ENCODE peak calls at places on chromosomes 7 and 10, in four cellular contexts. N is MM.1S, W is fibroblast of the conjunctiva, V is glutamatergic neuron. I is an unnamed sample.

GRCh38 chr7:117262546-117262945 is 60.3 kb downstream of the WNT2 start:
- DNase-seq in N (no peak), W (no peak), V (no peak), I (no peak)

GRCh38 chr7:48708635-48709034 is 215.7 kb upstream of the CDC14C start:
- DNase-seq in N (no peak), W (no peak), V (no peak), I (no peak)

GRCh38 chr7:139457153-139457946 is 26.1 kb downstream of the KLRG2 start:
- DNase-seq in N (no peak), W (no peak), V (no peak), I (no peak)

GRCh38 chr7:51980813-51981212 is 664.2 kb upstream of the COBL start:
- DNase-seq in N (no peak), W (no peak), V (no peak), I (no peak)

GRCh38 chr10:102299873-102300272 is 54.5 kb downstream of the GBF1 start:
- DNase-seq in N (no peak), W (peak), V (no peak), I (no peak)

GRCh38 chr7:131546583-131547111 is 9.8 kb downstream of the PODXL start:
- DNase-seq in N (no peak), W (peak), V (peak), I (no peak)

GRCh38 chr10:95391570-95392249 is 100.9 kb upstream of the PDLIM1 start:
- DNase-seq in N (peak), W (peak), V (no peak), I (no peak)

GRCh38 chr10:1375805-1376170 is 319.6 kb downstream of the WDR37 start:
- DNase-seq in N (no peak), W (no peak), V (no peak), I (no peak)

GRCh38 chr10:451021-451471 is 238.4 kb downstream of the DIP2C start:
- DNase-seq in N (peak), W (no peak), V (no peak), I (peak)

GRCh38 chr7:100432621-100433275 is 3.1 kb downstream of the MEPCE start:
- DNase-seq in N (no peak), W (no peak), V (no peak), I (no peak)

GRCh38 chr10:112842832-112843360 is 107.2 kb upstream of the TCF7L2 start:
- DNase-seq in N (no peak), W (no peak), V (no peak), I (no peak)

GRCh38 chr7:133275441-133276105 is 22.7 kb downstream of the EXOC4 start:
- DNase-seq in N (no peak), W (no peak), V (no peak), I (no peak)

GRCh38 chr10:98246911-98247820 is 20.8 kb downstream of the LOXL4 start:
- DNase-seq in N (no peak), W (no peak), V (no peak), I (no peak)

GRCh38 chr7:127650842-127651555 is 995 bp upstream of the SND1 start:
- DNase-seq in N (peak), W (no peak), V (no peak), I (no peak)

GRCh38 chr10:112958275-112958995 is 8.4 kb downstream of the TCF7L2 start:
- DNase-seq in N (no peak), W (peak), V (no peak), I (no peak)

GRCh38 chr7:21370283-21370982 is 57.5 kb upstream of the SP4 start:
- DNase-seq in N (no peak), W (no peak), V (no peak), I (no peak)

GRCh38 chr7:22128528-22128920 is 182.8 kb upstream of the CDCA7L start:
- DNase-seq in N (no peak), W (no peak), V (no peak), I (no peak)

I was measured in activated gamma-delta T cell.